ENCODE peak calls at places on chromosomes 7 and 10, in six cellular contexts. R, Y, K, W, S and E are unnamed samples.

GRCh38 chr7:139915301-139915863 is 86.3 kb downstream of the TBXAS1 start:
- DNase-seq in R (no peak), Y (no peak), K (no peak), W (peak; percentile 67), S (no peak), E (no peak)

GRCh38 chr7:41696323-41696916 is 6.5 kb downstream of the INHBA start:
- DNase-seq in R (peak; percentile 87), Y (peak; percentile 85), K (peak; percentile 54), W (peak; percentile 92), S (peak; percentile 65), E (peak; percentile 68)

GRCh38 chr7:64559206-64559605 is 3.7 kb downstream of the ZNF680 start:
- DNase-seq in R (peak; percentile 49), Y (no peak), K (no peak), W (peak; percentile 68), S (peak; percentile 17), E (no peak)

GRCh38 chr7:80905334-80905733 is 13.5 kb downstream of the SEMA3C start:
- DNase-seq in R (no peak), Y (no peak), K (no peak), W (no peak), S (no peak), E (no peak)

GRCh38 chr7:150631866-150632864 is at the start of gene GIMAP6:
- DNase-seq in R (peak; percentile 35), Y (no peak), K (no peak), W (no peak), S (no peak), E (no peak)

GRCh38 chr10:10235003-10235402 is 782.7 kb upstream of the CELF2 start:
- DNase-seq in R (no peak), Y (no peak), K (no peak), W (no peak), S (no peak), E (no peak)

GRCh38 chr10:116278832-116279231 is 5.8 kb upstream of the GFRA1 start:
- DNase-seq in R (no peak), Y (no peak), K (no peak), W (no peak), S (peak; percentile 78), E (no peak)

GRCh38 chr7:103988468-103989199 is 824 bp downstream of the RELN start:
- DNase-seq in R (no peak), Y (no peak), K (no peak), W (peak; percentile 10), S (no peak), E (peak; percentile 42)

GRCh38 chr10:112151640-112152039 is 31.9 kb downstream of the GPAM start:
- DNase-seq in R (no peak), Y (no peak), K (no peak), W (no peak), S (peak; percentile 33), E (no peak)

GRCh38 chr7:116970148-116970910 is 17.0 kb downstream of the ST7 start:
- DNase-seq in R (no peak), Y (no peak), K (no peak), W (no peak), S (no peak), E (no peak)

GRCh38 chr7:21547511-21547910 is 4.7 kb downstream of the DNAH11 start:
- DNase-seq in R (no peak), Y (no peak), K (no peak), W (no peak), S (no peak), E (no peak)